ENCODE peak calls at places on chromosome 13, in four cellular contexts. V is CD8-positive, alpha-beta T cell; P is hepatocyte; K is CD4-positive, CD25-positive, alpha-beta regulatory T cell. C is an unnamed sample. For H3K4me1, the result is how much of the 10 kb centered on the place peaks cover.

GRCh38 chr13:91369432-91369831 is 21.9 kb downstream of the MIR17HG start:
- DNase-seq in K (no peak), P (no peak), V (no peak), C (no peak)

GRCh38 chr13:111476197-111476596 is 155.8 kb downstream of the TEX29 start:
- DNase-seq in V (no peak), K (no peak), P (no peak), C (no peak)

GRCh38 chr13:54611400-54611799 is 1582.8 kb downstream of the OLFM4 start:
- DNase-seq in K (no peak), V (no peak), P (no peak), C (no peak)

GRCh38 chr13:19805765-19806164 is 23.0 kb upstream of the PSPC1 start:
- DNase-seq in V (no peak), K (no peak), P (no peak), C (no peak)

GRCh38 chr13:77952737-77953136 is 34.1 kb upstream of the EDNRB start:
- DNase-seq in V (no peak), K (no peak), P (no peak), C (no peak)

GRCh38 chr13:72643339-72643989 is 84.0 kb downstream of the MZT1 start:
- DNase-seq in P (peak), K (peak), V (peak), C (peak)

GRCh38 chr13:27929868-27930267 is 10.1 kb downstream of the PDX1 start:
- DNase-seq in P (no peak), K (no peak), V (no peak), C (no peak)

GRCh38 chr13:65943711-65944110 is 1286.4 kb downstream of the PCDH9 start:
- DNase-seq in P (no peak), K (no peak), V (no peak), C (no peak)

GRCh38 chr13:113041821-113042335 is 63.7 kb upstream of the F7 start:
- DNase-seq in P (no peak), K (no peak), V (no peak), C (no peak)

GRCh38 chr13:44934724-44935123 is 54.5 kb downstream of the NUFIP1 start:
- DNase-seq in K (peak), P (no peak), V (no peak), C (no peak)

GRCh38 chr13:99959538-99960230 is 11.9 kb downstream of the ZIC5 start:
- DNase-seq in V (no peak), P (no peak), K (peak), C (no peak)

GRCh38 chr13:75481176-75482069 is 546 bp downstream of the TBC1D4 start:
- DNase-seq in P (peak), V (peak), K (peak), C (peak)

GRCh38 chr13:80151016-80151415 is 189.9 kb downstream of the SPRY2 start:
- DNase-seq in K (no peak), V (no peak), P (no peak), C (no peak)

GRCh38 chr13:70505809-70506208 is 397.6 kb upstream of the KLHL1 start:
- DNase-seq in P (peak), K (no peak), V (no peak), C (no peak)

GRCh38 chr13:108214511-108215383 is 589 bp downstream of the LIG4 start:
- DNase-seq in V (peak), K (peak), P (peak), C (peak)

GRCh38 chr13:94325660-94326059 is 153.8 kb downstream of the DCT start:
- DNase-seq in P (no peak), V (no peak), K (no peak), C (no peak)

GRCh38 chr13:113602291-113602970 is 17.9 kb downstream of the TFDP1 start:
- DNase-seq in K (no peak), V (no peak), P (no peak), C (no peak)

GRCh38 chr13:32019612-32020233 is 11.9 kb upstream of the FRY start:
- DNase-seq in K (peak), P (peak), V (peak), C (peak)

GRCh38 chr13:24328145-24328544 is 18.8 kb downstream of the C1QTNF9 start:
- DNase-seq in P (no peak), K (no peak), V (no peak), C (no peak)

GRCh38 chr13:23463631-23464030 is 30.1 kb upstream of the SACS start:
- DNase-seq in P (no peak), V (no peak), K (no peak), C (no peak)

GRCh38 chr13:101576452-101576851 is 124.0 kb downstream of the ITGBL1 start:
- DNase-seq in V (no peak), P (no peak), K (no peak), C (no peak)

GRCh38 chr13:42720116-42720857 is 61.1 kb upstream of the FAM216B start:
- DNase-seq in K (no peak), P (peak), V (no peak), C (peak)

GRCh38 chr13:98996046-98996445 is 18.2 kb upstream of the DOCK9 start:
- DNase-seq in K (no peak), V (no peak), P (no peak), C (no peak)

GRCh38 chr13:109389892-109390345 is 396.5 kb downstream of the IRS2 start:
- DNase-seq in V (no peak), P (no peak), K (no peak), C (no peak)

GRCh38 chr13:45615501-45616101 is at the start of gene ERICH6B:
- DNase-seq in V (no peak), K (peak), P (peak), C (no peak)

GRCh38 chr13:46964789-46965527 is 68.1 kb upstream of the HTR2A start:
- DNase-seq in P (no peak), K (no peak), V (no peak), C (no peak)

GRCh38 chr13:25493930-25494707 is 122.3 kb downstream of the ATP8A2 start:
- DNase-seq in V (no peak), P (no peak), K (no peak), C (no peak)

GRCh38 chr13:41490616-41491015 is 33.3 kb downstream of the RGCC start:
- DNase-seq in K (no peak), P (no peak), V (no peak), C (no peak)
- H3K4me1 ChIP-seq in K (under half), P (under half), V (half or more), C (under half)

DNA sequence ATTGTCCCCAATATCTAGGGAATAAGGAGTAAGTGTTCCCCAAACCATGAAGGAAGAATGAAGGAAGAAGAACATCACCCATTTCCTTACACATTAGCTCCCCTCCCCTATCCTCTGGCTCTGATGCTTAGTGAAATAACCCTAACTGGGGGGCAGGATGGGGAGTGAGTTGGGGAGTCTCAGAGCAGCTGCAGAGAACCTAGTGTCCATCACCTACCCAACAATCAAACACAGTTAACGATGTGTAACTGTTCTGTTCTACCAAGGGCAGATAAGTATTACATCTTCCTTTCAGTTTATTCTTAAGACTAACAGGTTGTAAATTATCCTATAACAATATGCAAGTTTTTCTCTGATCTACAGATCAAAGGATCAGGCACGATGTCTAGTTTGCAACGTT is 12.8 kb downstream of the ELF1 start:
- DNase-seq in V (no peak), K (no peak), P (no peak), C (no peak)
- H3K4me1 ChIP-seq in V (half or more), K (half or more), P (half or more), C (under half)

GRCh38 chr13:33228645-33229445 is 56.7 kb downstream of the STARD13 start:
- DNase-seq in K (peak), V (no peak), P (peak), C (peak)
- H3K4me1 ChIP-seq in K (under half), V (under half), P (under half), C (under half)

GRCh38 chr13:110403721-110404120 is 96.6 kb downstream of the COL4A2 start:
- DNase-seq in V (no peak), P (no peak), K (no peak), C (no peak)

GRCh38 chr13:110402301-110403069 is 95.4 kb downstream of the COL4A2 start:
- DNase-seq in K (no peak), V (no peak), P (no peak), C (no peak)

GRCh38 chr13:110405597-110406450 is 98.7 kb downstream of the COL4A2 start:
- DNase-seq in V (no peak), P (no peak), K (no peak), C (no peak)

GRCh38 chr13:110403315-110403714 is 96.2 kb downstream of the COL4A2 start:
- DNase-seq in P (no peak), K (no peak), V (no peak), C (no peak)

GRCh38 chr13:110404321-110404720 is 97.2 kb downstream of the COL4A2 start:
- DNase-seq in V (no peak), P (no peak), K (no peak), C (no peak)
- H3K4me1 ChIP-seq in V (under half), P (under half), K (under half), C (under half)

DNA sequence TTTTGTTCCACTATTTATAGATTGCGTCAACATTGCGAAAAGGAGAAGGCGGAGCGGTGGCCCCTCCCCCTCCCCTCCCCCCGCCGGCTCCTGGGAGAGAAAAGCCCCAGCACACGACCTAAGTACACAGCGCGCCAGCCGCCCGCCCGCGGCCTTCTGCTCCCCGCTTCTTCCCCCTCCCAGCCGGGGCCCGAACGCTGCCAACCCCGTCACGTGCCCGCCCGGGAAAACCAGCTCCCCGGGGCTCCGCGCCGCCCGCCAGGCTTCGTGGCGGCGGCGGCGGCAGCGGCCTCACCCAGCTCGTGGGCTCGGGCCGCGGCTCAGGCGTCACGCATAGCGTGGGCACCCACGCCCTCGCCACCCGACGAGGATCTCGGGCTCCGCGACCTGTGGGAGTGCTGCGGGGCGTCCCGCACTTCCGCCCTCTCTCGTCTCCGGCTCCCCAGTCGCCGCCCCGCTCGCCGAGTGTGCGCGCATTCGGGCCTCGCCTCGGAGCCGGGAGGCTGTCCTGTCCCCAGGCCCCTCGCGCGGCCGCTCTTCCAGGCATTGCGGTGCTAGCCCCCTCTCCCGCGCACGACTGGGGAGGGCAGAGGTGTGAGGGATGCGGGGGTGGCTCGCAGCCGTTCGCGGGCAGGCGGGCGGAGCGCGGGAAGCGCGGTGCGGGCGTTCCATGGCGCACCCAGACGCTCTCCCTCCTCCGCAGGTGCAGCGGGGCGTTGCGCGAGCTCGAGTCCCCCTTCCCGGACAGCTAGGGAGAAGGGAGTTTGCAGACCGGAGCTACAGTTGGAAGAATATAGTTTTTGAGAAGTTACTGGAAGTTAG is 110.5 kb downstream of the KCNRG start:
- DNase-seq in K (peak), V (peak), P (peak), C (peak)
- H3K4me1 ChIP-seq in K (half or more), V (under half), P (half or more), C (under half)